ENCODE peak calls at places on chromosomes 16 and 17, in five cellular contexts. R, Q, M, L and F are unnamed samples. For H3K4me1, the result is how much of the 10 kb centered on the place peaks cover.

GRCh38 chr16:67555795-67556212 is 6.5 kb upstream of the CTCF start:
- DNase-seq in L (no peak), Q (no peak), R (no peak), M (no peak), F (no peak)

GRCh38 chr16:85181091-85181738 is 68.9 kb upstream of the CIBAR2 start:
- DNase-seq in Q (no peak), M (no peak), R (no peak), L (peak), F (no peak)

GRCh38 chr16:57609541-57610401 is 18.7 kb upstream of the ADGRG1 start:
- DNase-seq in L (no peak), R (peak), M (no peak), Q (no peak), F (no peak)

GRCh38 chr17:27602721-27603445 is 28.1 kb upstream of the LGALS9 start:
- DNase-seq in M (peak), Q (peak), L (peak), R (peak), F (peak)

GRCh38 chr17:55518549-55518948 is 7.3 kb upstream of the SMIM36 start:
- DNase-seq in R (no peak), Q (no peak), L (no peak), M (no peak), F (no peak)

GRCh38 chr17:42603318-42603717 is 5.9 kb downstream of the RETREG3 start:
- DNase-seq in R (no peak), M (no peak), Q (no peak), L (no peak), F (no peak)

GRCh38 chr17:68296217-68297140 is 5.2 kb downstream of the ARSG start:
- DNase-seq in M (no peak), R (no peak), Q (no peak), L (no peak), F (peak)

GRCh38 chr16:66511615-66512500 is 38.1 kb downstream of the TK2 start:
- DNase-seq in R (peak), L (peak), Q (peak), M (no peak), F (peak)

GRCh38 chr17:14784997-14785696 is 480.0 kb downstream of the PMP22 start:
- DNase-seq in R (no peak), L (no peak), M (no peak), Q (no peak), F (no peak)

GRCh38 chr17:66233023-66233753 is 4.0 kb upstream of the APOH start:
- DNase-seq in R (no peak), M (no peak), Q (peak), L (no peak), F (no peak)

GRCh38 chr17:80822021-80822699 is 169.5 kb upstream of the CHMP6 start:
- DNase-seq in L (no peak), R (peak), Q (no peak), M (no peak), F (no peak)

GRCh38 chr17:35017021-35017420 is 36.7 kb downstream of the LIG3 start:
- DNase-seq in L (no peak), M (no peak), R (no peak), Q (no peak), F (no peak)

GRCh38 chr17:35021520-35022380 is 41.4 kb downstream of the LIG3 start:
- DNase-seq in M (no peak), L (no peak), Q (no peak), R (no peak), F (no peak)

GRCh38 chr17:35022536-35023063 is 40.9 kb downstream of the RFFL start:
- DNase-seq in L (no peak), R (peak), M (peak), Q (peak), F (peak)

GRCh38 chr17:35018814-35019213 is 38.5 kb downstream of the LIG3 start:
- DNase-seq in Q (no peak), R (no peak), L (no peak), M (no peak), F (no peak)

GRCh38 chr17:35019386-35020179 is 39.3 kb downstream of the LIG3 start:
- DNase-seq in Q (no peak), R (no peak), M (no peak), L (no peak), F (no peak)
- H3K4me1 ChIP-seq in Q (under half), R (under half), M (under half), L (under half), F (under half)

GRCh38 chr16:55943257-55943656 is 68.1 kb upstream of the CES5A start:
- DNase-seq in R (no peak), Q (no peak), L (no peak), M (no peak), F (no peak)

GRCh38 chr16:55942821-55943220 is 67.6 kb upstream of the CES5A start:
- DNase-seq in L (no peak), Q (no peak), R (no peak), M (no peak), F (no peak)

GRCh38 chr16:55941552-55941951 is 66.4 kb upstream of the CES5A start:
- DNase-seq in M (no peak), Q (no peak), L (no peak), R (no peak), F (no peak)

GRCh38 chr16:55948230-55948629 is 73.1 kb upstream of the CES5A start:
- DNase-seq in M (no peak), R (no peak), Q (no peak), L (no peak), F (no peak)

DNA sequence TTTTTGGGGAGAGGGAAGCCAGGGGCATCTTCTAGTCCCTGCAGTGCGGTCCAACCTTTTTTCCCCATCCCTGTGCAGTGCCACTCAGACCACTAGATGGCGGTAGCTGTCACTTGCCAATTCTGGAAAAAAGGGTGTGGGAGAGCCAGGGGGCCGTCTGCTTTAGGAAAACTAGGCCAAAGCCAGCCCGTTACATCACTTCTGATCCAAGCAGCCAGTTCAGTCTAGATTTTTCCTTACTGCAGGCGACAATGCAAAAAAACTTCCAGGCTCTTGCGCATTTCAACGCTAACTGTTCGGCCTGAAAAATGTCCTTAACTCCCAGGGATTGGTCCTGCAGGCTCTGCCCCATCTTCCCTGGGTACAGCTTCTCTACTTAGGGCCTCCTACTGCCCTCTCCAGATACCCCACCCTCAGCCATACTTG is 69.2 kb upstream of the CES5A start:
- DNase-seq in L (peak), R (peak), M (peak), Q (peak), F (peak)
- TF ChIP-seq CTCF in L (peak), R (peak), M (peak), Q (peak), F (peak)

DNA sequence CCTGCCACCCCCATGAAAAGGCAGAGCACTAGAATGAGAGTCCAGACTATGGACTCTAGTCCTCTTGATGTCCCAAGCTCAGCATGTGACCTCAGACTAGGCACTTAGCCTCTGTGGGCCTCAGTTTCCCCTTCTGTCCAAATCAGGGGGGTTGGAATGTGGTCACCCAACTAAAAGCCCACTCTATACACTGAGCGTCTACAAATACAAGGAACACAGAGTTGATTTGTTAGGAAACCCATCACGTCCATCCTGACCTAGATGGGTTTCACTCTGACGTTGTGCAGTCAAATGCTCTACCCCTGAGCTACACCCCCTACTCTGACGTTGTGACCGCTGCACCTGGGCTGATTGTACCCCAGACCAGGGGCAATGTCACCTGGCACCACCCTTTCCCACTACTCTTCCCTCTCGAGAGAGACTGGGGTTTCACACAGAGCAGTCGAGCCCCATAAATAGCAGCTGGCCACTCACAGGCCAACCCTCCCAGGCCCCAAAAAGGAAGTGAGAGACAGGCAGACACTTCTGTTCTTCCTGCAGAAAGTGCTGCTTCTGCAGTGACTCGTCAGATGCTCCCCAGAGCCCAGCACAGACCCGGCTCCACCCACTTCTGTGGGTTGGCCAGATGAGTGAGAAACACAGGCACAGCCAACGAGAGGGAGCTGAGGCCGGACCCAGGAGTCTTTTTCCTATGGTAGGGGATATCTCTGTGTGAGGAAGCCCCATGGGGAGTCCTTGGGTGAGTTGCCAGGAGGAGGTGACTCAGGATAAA is 16.1 kb upstream of the TNFRSF13B start:
- DNase-seq in L (no peak), M (peak), Q (peak), R (peak), F (no peak)
- TF ChIP-seq POLR2A in L (no peak), M (no peak), Q (no peak), R (no peak), F (no peak)

GRCh38 chr17:4492762-4493561 is 5.7 kb upstream of the SPNS2 start:
- DNase-seq in Q (peak), L (peak), M (no peak), R (no peak), F (no peak)

GRCh38 chr17:4490637-4491061 is 8.0 kb upstream of the SPNS2 start:
- DNase-seq in L (no peak), R (no peak), Q (no peak), M (no peak), F (no peak)

GRCh38 chr17:4488989-4489595 is 9.6 kb upstream of the SPNS2 start:
- DNase-seq in M (no peak), L (no peak), R (no peak), Q (no peak), F (no peak)

GRCh38 chr17:4487820-4488716 is 10.6 kb upstream of the SPNS2 start:
- DNase-seq in M (no peak), L (no peak), Q (no peak), R (no peak), F (no peak)

DNA sequence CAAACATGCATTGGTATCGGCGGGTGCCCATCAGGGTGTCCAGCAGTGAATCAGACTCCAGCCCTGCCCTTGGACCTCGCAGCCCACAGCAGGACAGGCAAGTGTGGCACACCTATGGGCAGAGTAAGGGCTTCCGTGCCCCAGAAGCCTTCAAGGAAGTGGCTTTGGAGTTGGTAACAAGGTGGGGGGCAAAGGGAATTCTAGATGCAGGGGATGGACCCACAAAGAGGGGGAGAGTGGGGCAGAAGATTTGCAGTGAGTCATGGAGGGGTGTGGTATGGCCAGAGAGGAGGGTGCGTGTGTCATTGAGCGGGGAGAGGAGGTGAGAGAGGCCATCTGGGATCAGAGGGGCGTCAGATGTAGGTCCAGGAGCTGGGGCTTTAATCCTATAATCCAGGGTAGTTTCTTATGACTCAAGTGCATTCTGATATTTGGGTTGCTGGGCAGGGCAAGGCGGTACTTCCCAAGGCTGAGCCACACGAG is 8.5 kb upstream of the SPNS2 start:
- DNase-seq in L (no peak), M (no peak), R (no peak), Q (no peak), F (no peak)
- H3K4me1 ChIP-seq in L (under half), M (under half), R (under half), Q (under half), F (under half)

GRCh38 chr17:2828396-2829038 is 32.3 kb downstream of the RAP1GAP2 start:
- DNase-seq in R (peak), Q (peak), L (peak), M (peak), F (no peak)
- TF ChIP-seq CTCF in R (peak), Q (peak), L (peak), M (peak), F (peak)

DNA sequence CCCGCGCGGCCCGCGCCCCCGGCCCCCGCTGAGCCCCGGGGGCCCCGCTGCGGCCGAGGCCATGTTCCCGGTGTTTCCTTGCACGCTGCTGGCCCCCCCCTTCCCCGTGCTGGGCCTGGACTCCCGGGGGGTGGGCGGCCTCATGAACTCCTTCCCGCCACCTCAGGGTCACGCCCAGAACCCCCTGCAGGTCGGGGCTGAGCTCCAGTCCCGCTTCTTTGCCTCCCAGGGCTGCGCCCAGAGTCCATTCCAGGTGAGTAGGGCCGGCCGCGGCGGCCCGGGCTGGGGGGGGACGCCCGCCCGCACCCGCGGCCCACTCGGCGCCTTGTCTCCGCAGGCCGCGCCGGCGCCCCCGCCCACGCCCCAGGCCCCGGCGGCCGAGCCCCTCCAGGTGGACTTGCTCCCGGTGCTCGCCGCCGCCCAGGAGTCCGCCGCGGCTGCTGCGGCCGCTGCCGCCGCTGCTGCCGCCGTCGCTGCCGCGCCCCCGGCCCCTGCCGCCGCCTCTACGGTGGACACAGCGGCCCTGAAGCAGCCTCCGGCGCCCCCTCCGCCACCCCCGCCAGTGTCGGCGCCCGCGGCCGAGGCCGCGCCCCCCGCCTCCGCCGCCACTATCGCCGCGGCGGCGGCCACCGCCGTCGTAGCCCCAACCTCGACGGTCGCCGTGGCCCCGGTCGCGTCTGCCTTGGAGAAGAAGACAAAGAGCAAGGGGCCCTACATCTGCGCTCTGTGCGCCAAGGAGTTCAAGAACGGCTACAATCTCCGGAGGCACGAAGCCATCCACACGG is 504 bp downstream of the MAZ start:
- DNase-seq in L (peak), R (peak), Q (peak), M (peak), F (peak)
- TF ChIP-seq POLR2A in L (no peak), R (no peak), Q (peak), M (no peak), F (no peak)

GRCh38 chr17:78716292-78716691 is 65.8 kb downstream of the CYTH1 start:
- DNase-seq in R (no peak), Q (no peak), M (no peak), L (no peak), F (no peak)

GRCh38 chr17:78716814-78717393 is 65.2 kb downstream of the CYTH1 start:
- DNase-seq in M (peak), R (peak), Q (peak), L (peak), F (peak)

GRCh38 chr17:78715000-78715771 is 66.9 kb downstream of the CYTH1 start:
- DNase-seq in M (no peak), Q (no peak), L (no peak), R (no peak), F (no peak)

GRCh38 chr17:78715876-78716275 is 66.2 kb downstream of the CYTH1 start:
- DNase-seq in L (no peak), Q (no peak), R (no peak), M (no peak), F (no peak)

DNA sequence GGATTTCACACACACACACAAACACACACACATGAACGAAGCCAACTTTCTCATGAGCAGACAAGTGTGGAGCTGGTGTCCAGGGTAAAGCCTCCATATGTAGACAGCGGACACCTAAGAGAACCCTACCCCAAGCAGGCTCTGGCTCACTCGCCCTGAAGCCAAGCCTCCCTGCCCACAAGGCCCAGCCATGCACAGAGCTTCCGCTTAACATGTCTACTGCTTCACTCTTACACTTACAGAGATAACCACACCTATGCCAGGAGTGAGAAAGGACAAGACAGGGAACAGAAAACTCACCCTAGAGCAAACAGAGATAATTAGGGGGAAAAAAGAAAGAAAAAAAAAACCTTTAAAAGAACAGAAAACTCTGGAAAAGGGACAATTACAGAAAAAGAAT is 67.5 kb downstream of the CYTH1 start:
- DNase-seq in Q (no peak), L (no peak), R (no peak), M (no peak), F (no peak)
- H3K4me1 ChIP-seq in Q (under half), L (under half), R (half or more), M (under half), F (under half)

GRCh38 chr17:39753514-39754160 is 15.9 kb downstream of the GRB7 start:
- DNase-seq in L (no peak), Q (no peak), R (peak), M (no peak), F (peak)

GRCh38 chr17:39755550-39756375 is 18.0 kb downstream of the GRB7 start:
- DNase-seq in R (peak), M (no peak), Q (no peak), L (no peak), F (no peak)

GRCh38 chr17:39752241-39752831 is 14.6 kb downstream of the GRB7 start:
- DNase-seq in L (no peak), Q (no peak), R (peak), M (no peak), F (no peak)

GRCh38 chr17:39754958-39755549 is 17.3 kb downstream of the GRB7 start:
- DNase-seq in L (no peak), R (peak), Q (no peak), M (no peak), F (no peak)

DNA sequence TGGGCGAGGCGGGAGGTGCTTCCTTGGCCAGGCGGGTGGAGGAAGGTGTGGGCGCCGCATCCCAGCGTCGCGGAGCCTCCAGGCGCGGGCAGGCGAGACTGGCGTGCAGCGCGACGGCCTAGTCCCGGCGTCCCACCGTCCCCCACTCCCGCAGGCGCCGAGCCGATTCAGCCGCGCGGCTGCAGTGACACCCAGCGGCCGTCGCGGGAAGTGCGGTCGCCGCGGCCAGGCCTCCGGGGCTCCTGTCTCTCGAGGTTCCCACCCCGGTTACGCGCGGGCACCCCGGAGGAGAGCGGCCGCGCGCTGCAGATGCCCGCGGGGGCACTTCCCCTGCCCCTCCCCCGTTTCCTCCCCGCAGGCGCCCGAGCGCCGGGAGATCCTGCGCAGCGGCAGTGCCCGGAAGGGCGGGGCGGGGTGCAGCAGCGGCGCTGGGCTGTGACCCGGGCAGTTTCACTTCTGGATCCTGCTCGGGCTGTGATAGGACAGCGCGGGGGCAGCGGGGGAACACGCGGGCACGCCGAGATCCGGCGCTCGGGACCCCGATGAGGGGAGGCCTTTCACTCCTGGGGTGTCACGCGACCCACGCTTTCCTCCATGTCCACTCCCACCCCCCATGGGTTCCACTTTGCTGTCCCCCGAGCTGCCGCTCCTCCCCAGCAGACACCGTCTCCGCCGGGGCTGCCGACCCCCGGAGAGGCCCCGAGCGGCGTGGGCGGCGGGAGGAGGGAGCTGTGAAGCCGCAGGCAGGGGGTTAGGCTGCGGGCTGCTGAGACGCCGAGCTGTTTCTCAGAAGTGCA is 16.6 kb downstream of the GRB7 start:
- DNase-seq in Q (peak), R (peak), M (peak), L (peak), F (peak)
- TF ChIP-seq CTCF in Q (peak), R (peak), M (peak), L (peak), F (peak)

GRCh38 chr17:28755486-28755885 is 11.7 kb downstream of the TRAF4 start:
- DNase-seq in L (no peak), M (no peak), Q (no peak), R (no peak), F (no peak)
- TF ChIP-seq POLR2A in L (no peak), M (no peak), Q (no peak), R (no peak), F (no peak)